ENCODE peak calls at places on chromosomes 13 and 19, in six cellular contexts. X, S, N, H, O and C are unnamed samples. For H3K4me1 and H3K36me3, the result is how much of the 10 kb centered on the place peaks cover.

GRCh38 chr13:71254384-71254783 is 612.6 kb downstream of the DACH1 start:
- DNase-seq in X (no peak), H (no peak), O (no peak), S (no peak), N (no peak), C (no peak)

GRCh38 chr13:68988176-68988575 is 1119.5 kb upstream of the ATXN8OS start:
- DNase-seq in S (no peak), X (no peak), O (no peak), H (no peak), N (no peak), C (no peak)

GRCh38 chr13:21043898-21044297 is 17.5 kb downstream of the LATS2 start:
- DNase-seq in H (no peak), O (no peak), X (no peak), N (no peak), S (no peak), C (no peak)

GRCh38 chr13:30829788-30830637 is 76.1 kb upstream of the MEDAG start:
- DNase-seq in N (no peak), S (no peak), X (no peak), O (no peak), H (no peak), C (no peak)

GRCh38 chr13:85771856-85772255 is 27.4 kb downstream of the SLITRK6 start:
- DNase-seq in N (no peak), O (no peak), X (no peak), S (peak), H (no peak), C (no peak)

GRCh38 chr19:12789098-12789903 is 2.0 kb upstream of the JUNB start:
- DNase-seq in N (no peak), O (no peak), S (peak), H (no peak), X (no peak), C (no peak)

GRCh38 chr19:8973501-8974091 is 36.6 kb downstream of the MUC16 start:
- DNase-seq in H (no peak), X (no peak), N (no peak), S (no peak), O (no peak), C (no peak)

GRCh38 chr19:17772172-17772571 is 20.9 kb downstream of the FCHO1 start:
- DNase-seq in X (no peak), N (no peak), H (no peak), S (no peak), O (no peak), C (no peak)

GRCh38 chr19:10868872-10869547 is 2.3 kb upstream of the CARM1 start:
- DNase-seq in S (no peak), O (no peak), H (no peak), X (no peak), N (no peak), C (peak)

GRCh38 chr13:113582841-113583631 is 1.5 kb upstream of the TFDP1 start:
- DNase-seq in N (no peak), S (no peak), H (no peak), X (no peak), O (no peak), C (peak)

GRCh38 chr13:26899153-26899552 is 138.6 kb upstream of the GPR12 start:
- DNase-seq in N (no peak), S (no peak), H (no peak), X (no peak), O (no peak), C (no peak)

GRCh38 chr13:89455741-89456140 is 1784.6 kb downstream of the SLITRK5 start:
- DNase-seq in O (no peak), X (no peak), H (no peak), N (no peak), S (peak), C (no peak)

GRCh38 chr19:40174087-40174486 is 17.1 kb upstream of the MAP3K10 start:
- DNase-seq in N (no peak), S (no peak), H (no peak), X (no peak), O (no peak), C (no peak)

GRCh38 chr13:99316657-99317244 is 9.6 kb upstream of the GPR183 start:
- DNase-seq in N (no peak), S (no peak), H (no peak), X (no peak), O (peak), C (peak)

GRCh38 chr13:43289458-43290255 is 266.3 kb downstream of the DNAJC15 start:
- DNase-seq in X (no peak), O (no peak), S (no peak), N (no peak), H (no peak), C (no peak)

GRCh38 chr19:56076413-56076998 is 44.6 kb downstream of the ZNF787 start:
- DNase-seq in S (peak), O (no peak), X (peak), N (peak), H (no peak), C (peak)

GRCh38 chr19:739998-740715 is 10.8 kb upstream of the MISP start:
- DNase-seq in H (no peak), S (no peak), X (no peak), N (no peak), O (no peak), C (no peak)

GRCh38 chr13:22793598-22794134 is 387.1 kb upstream of the SGCG start:
- DNase-seq in O (no peak), X (no peak), N (no peak), H (no peak), S (no peak), C (no peak)

GRCh38 chr19:42422576-42423461 is 4.4 kb downstream of the LIPE start:
- DNase-seq in X (peak), N (no peak), H (no peak), S (peak), O (no peak), C (peak)

GRCh38 chr13:33606692-33607091 is 211.3 kb upstream of the RFC3 start:
- DNase-seq in X (no peak), S (no peak), O (no peak), N (peak), H (no peak), C (no peak)

GRCh38 chr19:5131031-5131865 is 162.3 kb downstream of the KDM4B start:
- DNase-seq in O (no peak), X (no peak), N (no peak), H (no peak), S (no peak), C (no peak)

GRCh38 chr13:74133657-74134201 is 475 bp downstream of the KLF12 start:
- DNase-seq in O (peak), X (peak), S (peak), N (peak), H (peak), C (peak)

GRCh38 chr19:42433503-42434260 is 6.5 kb upstream of the LIPE start:
- DNase-seq in O (peak), X (peak), H (peak), N (peak), S (peak), C (peak)

GRCh38 chr13:48302920-48303330 is 626 bp upstream of the RB1 start:
- DNase-seq in H (no peak), O (no peak), S (peak), X (no peak), N (no peak), C (no peak)

GRCh38 chr13:48567521-48568331 is 34.8 kb upstream of the RCBTB2 start:
- DNase-seq in N (no peak), H (peak), O (no peak), X (no peak), S (no peak), C (no peak)

GRCh38 chr19:38264486-38265212 is at the start of gene SPINT2:
- DNase-seq in N (peak), S (no peak), X (no peak), O (peak), H (no peak), C (no peak)

GRCh38 chr19:40776966-40777794 is 867 bp upstream of the RAB4B start:
- DNase-seq in X (peak), N (peak), H (peak), S (peak), O (peak), C (peak)

GRCh38 chr13:42702726-42703125 is 78.7 kb upstream of the FAM216B start:
- DNase-seq in X (no peak), H (no peak), O (peak), S (no peak), N (no peak), C (no peak)

GRCh38 chr13:96796234-96796633 is 198.0 kb downstream of the OXGR1 start:
- DNase-seq in S (no peak), N (no peak), O (no peak), H (no peak), X (no peak), C (no peak)

GRCh38 chr13:111209613-111210012 is 94.5 kb downstream of the ARHGEF7 start:
- DNase-seq in S (no peak), X (no peak), H (no peak), N (no peak), O (no peak), C (no peak)
- H3K27ac ChIP-seq in S (no peak), X (no peak), H (peak), N (peak), O (peak), C (no peak)

DNA sequence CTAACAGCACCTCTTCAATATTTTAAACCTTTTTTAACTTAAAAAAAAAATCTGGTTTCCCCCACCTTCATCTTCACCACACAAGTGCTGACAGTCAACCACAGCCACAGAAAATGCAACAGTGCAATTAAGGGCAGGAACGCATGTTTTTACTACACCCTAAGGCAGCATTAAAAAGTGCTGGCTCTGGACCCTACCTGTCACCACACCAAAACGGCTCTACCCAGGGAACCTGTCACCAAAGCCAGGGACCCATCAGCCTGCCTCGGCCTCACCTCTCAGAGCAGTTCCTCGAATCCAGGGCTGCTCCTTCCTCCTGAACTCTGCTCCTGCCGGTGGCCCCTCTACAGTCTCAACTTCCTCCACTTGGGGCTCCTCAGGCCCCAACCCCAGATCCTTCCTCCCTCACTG is 22.5 kb upstream of the SLC35E1 start:
- DNase-seq in S (no peak), X (no peak), O (no peak), N (no peak), H (no peak), C (no peak)
- H3K4me1 ChIP-seq in S (under half), X (half or more), O (under half), N (under half), H (under half), C (under half)

GRCh38 chr13:57311009-57311586 is 144.1 kb downstream of the PRR20E start:
- DNase-seq in S (no peak), H (no peak), X (no peak), N (peak), O (no peak), C (no peak)
- H3K36me3 ChIP-seq in S (under half), H (under half), X (under half), N (under half), O (under half), C (under half)

DNA sequence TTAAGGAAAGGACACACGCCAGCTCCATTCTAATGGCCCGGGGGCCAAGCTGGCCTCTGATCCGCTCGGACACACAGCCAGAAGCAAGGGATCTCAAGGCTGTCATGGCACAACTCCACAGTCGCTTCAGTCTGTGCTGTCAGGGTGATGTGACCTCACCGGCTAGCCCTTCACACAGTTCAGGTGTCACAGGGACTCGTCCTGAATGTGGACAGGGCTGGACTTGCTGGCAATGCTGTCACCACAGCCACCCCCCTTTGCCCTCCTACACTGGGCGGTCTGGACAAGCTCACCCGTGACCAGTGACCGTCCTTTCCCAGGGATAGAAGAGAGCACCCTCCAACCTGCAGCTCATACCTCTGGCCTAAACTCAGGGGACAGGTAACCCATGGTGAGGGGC is 15.2 kb downstream of the SUGP1 start:
- DNase-seq in N (no peak), X (no peak), S (no peak), H (no peak), O (no peak), C (no peak)
- H3K27ac ChIP-seq in N (no peak), X (no peak), S (no peak), H (no peak), O (no peak), C (no peak)

GRCh38 chr19:2494447-2495129 is 18.7 kb downstream of the GADD45B start:
- DNase-seq in X (peak), N (no peak), H (peak), O (peak), S (peak), C (peak)

GRCh38 chr19:2491130-2491801 is 15.3 kb downstream of the GADD45B start:
- DNase-seq in X (no peak), S (peak), N (no peak), H (no peak), O (peak), C (peak)

GRCh38 chr19:2490659-2491058 is 14.7 kb downstream of the GADD45B start:
- DNase-seq in X (no peak), H (no peak), S (no peak), N (no peak), O (no peak), C (no peak)

GRCh38 chr19:2494084-2494446 is 18.1 kb downstream of the GADD45B start:
- DNase-seq in X (no peak), N (no peak), H (no peak), S (peak), O (no peak), C (peak)

DNA sequence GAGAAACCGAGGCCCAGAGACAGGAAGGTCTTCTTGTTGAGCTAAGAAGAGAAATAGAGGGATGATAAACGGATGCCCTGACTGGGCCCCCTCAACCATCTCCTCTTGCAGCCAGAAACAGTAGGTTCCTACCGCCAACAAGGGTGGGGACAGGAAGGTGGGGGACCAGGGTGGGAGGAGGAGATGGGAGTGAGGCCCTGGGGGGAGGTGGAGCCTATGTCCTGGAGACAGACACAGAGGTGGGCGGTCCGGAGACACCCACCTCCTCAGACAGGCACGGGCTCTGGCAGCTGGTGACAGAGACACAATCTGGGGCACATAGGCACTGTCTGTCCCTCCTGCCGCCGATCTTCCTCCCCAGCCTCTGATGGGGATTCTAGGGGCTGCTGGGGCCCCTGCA is 16.9 kb downstream of the GADD45B start:
- DNase-seq in X (no peak), H (no peak), S (no peak), O (no peak), N (no peak), C (no peak)
- H3K4me1 ChIP-seq in X (under half), H (under half), S (under half), O (half or more), N (under half), C (under half)

GRCh38 chr19:15142313-15142712 is 35.1 kb downstream of the SYDE1 start:
- DNase-seq in S (no peak), N (no peak), O (no peak), H (no peak), X (no peak), C (no peak)
- H3K36me3 ChIP-seq in S (under half), N (under half), O (under half), H (under half), X (under half), C (under half)

DNA sequence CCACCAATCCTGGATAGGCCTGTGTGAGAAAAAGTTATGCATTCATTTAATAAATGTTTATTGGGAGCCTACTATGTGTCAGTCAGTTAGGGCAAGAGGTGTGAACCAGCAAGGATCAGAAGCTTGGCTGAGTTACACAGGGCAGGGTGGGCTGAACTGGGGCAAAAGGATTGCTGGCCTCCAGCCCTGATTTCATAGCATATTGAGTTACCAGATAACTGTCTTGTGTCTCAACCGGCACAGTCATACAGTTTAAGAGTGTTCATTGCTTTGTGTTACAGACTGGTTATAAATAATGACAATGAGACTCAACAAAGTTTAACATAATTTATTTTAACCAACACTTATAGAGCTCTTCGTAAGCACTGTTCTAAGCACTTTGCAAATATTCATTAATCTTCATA is 253.8 kb downstream of the DLEU7 start:
- DNase-seq in H (no peak), O (no peak), X (no peak), N (no peak), S (peak), C (no peak)
- H3K27ac ChIP-seq in H (no peak), O (no peak), X (no peak), N (no peak), S (peak), C (no peak)

GRCh38 chr19:49473868-49474544 is at the start of gene FLT3LG:
- DNase-seq in H (peak), N (no peak), X (peak), S (peak), O (peak), C (peak)
- H3K4me1 ChIP-seq in H (under half), N (under half), X (half or more), S (under half), O (under half), C (under half)

DNA sequence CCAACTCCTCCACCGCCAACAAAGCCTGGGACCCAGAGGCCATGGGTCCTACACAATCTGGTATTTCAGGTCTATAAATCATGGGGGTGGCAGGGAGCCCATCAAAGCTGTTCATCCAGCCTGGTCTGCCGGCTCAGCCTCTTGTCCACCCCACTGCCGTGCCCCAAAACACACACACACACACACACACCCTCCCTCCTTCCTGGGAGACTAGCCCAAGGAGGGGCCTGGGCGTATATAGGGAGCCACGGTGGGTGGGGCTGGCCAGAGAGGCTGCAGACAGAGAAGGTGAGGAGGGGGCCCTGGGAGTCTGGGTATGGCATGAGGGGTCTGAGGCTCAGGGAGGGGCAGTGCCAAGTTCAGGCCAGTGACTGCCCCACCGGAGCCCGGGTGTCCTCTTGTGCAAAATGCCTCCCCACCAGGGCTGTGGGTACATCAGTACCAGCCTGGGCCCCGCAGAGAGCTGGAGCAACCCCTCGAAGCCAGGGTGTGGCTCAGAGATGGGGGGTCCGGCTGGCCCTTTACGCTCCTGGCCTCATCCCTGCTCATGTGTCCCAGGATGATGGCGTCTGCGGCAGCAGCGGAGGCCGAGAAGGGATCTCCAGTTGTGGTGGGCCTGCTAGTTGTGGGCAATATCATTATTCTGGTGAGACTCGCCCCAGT is at the start of gene UPK1A:
- DNase-seq in X (no peak), N (no peak), O (no peak), H (no peak), S (no peak), C (no peak)
- H3K36me3 ChIP-seq in X (under half), N (under half), O (under half), H (under half), S (under half), C (under half)